ENCODE peak calls at places on chromosomes 7 and 10, in seven cellular contexts. One of them, this sample, is unnamed. For H3K4me1, the result is how much of the 10 kb centered on the place peaks cover.

GRCh38 chr10:96130326-96130758 is 245 bp downstream of the ZNF518A start:
- DNase-seq in fibroblast of lung: peak
- DNase-seq in IMR-90: peak
- DNase-seq in mammary epithelial cell: no peak
- DNase-seq in mesenchymal stem cell: peak
- DNase-seq in H9: peak
- DNase-seq in trophoblast cell: peak
- DNase-seq in this sample: peak

GRCh38 chr7:138002828-138003189 is 923 bp upstream of the CREB3L2 start:
- DNase-seq in H9: no peak
- DNase-seq in mesenchymal stem cell: no peak
- DNase-seq in IMR-90: no peak
- DNase-seq in fibroblast of lung: no peak
- DNase-seq in mammary epithelial cell: no peak
- DNase-seq in trophoblast cell: no peak
- DNase-seq in this sample: no peak

GRCh38 chr7:405489-406211 is 114.0 kb downstream of the PDGFA start:
- DNase-seq in H9: peak
- DNase-seq in mesenchymal stem cell: no peak
- DNase-seq in mammary epithelial cell: no peak
- DNase-seq in trophoblast cell: no peak
- DNase-seq in IMR-90: no peak
- DNase-seq in fibroblast of lung: no peak
- DNase-seq in this sample: no peak

GRCh38 chr7:70920886-70921285 is 211.1 kb upstream of the GALNT17 start:
- DNase-seq in trophoblast cell: no peak
- DNase-seq in fibroblast of lung: no peak
- DNase-seq in IMR-90: no peak
- DNase-seq in mesenchymal stem cell: peak
- DNase-seq in H9: no peak
- DNase-seq in mammary epithelial cell: no peak
- DNase-seq in this sample: no peak

GRCh38 chr10:78416031-78416800 is 382.6 kb downstream of the RPS24 start:
- DNase-seq in IMR-90: peak
- DNase-seq in trophoblast cell: peak
- DNase-seq in mesenchymal stem cell: peak
- DNase-seq in mammary epithelial cell: peak
- DNase-seq in H9: peak
- DNase-seq in fibroblast of lung: peak
- DNase-seq in this sample: peak

GRCh38 chr7:124754576-124755264 is 10.9 kb downstream of the GPR37 start:
- DNase-seq in mesenchymal stem cell: no peak
- DNase-seq in H9: no peak
- DNase-seq in mammary epithelial cell: no peak
- DNase-seq in IMR-90: no peak
- DNase-seq in fibroblast of lung: no peak
- DNase-seq in trophoblast cell: no peak
- DNase-seq in this sample: no peak

GRCh38 chr7:98968621-98969020 is 90.3 kb downstream of the TRRAP start:
- DNase-seq in mesenchymal stem cell: no peak
- DNase-seq in mammary epithelial cell: no peak
- DNase-seq in trophoblast cell: no peak
- DNase-seq in fibroblast of lung: no peak
- DNase-seq in IMR-90: no peak
- DNase-seq in H9: no peak
- DNase-seq in this sample: no peak

GRCh38 chr7:49324707-49325106 is 400.4 kb downstream of the CDC14C start:
- DNase-seq in trophoblast cell: no peak
- DNase-seq in IMR-90: no peak
- DNase-seq in fibroblast of lung: peak
- DNase-seq in mesenchymal stem cell: peak
- DNase-seq in mammary epithelial cell: peak
- DNase-seq in H9: no peak
- DNase-seq in this sample: no peak

GRCh38 chr7:40219917-40220316 is 85.1 kb downstream of the SUGCT start:
- DNase-seq in H9: no peak
- DNase-seq in trophoblast cell: peak
- DNase-seq in mammary epithelial cell: peak
- DNase-seq in fibroblast of lung: peak
- DNase-seq in mesenchymal stem cell: peak
- DNase-seq in IMR-90: peak
- DNase-seq in this sample: peak

GRCh38 chr10:29667191-29667590 is 32.4 kb upstream of the SVIL start:
- DNase-seq in mammary epithelial cell: no peak
- DNase-seq in fibroblast of lung: no peak
- DNase-seq in H9: no peak
- DNase-seq in trophoblast cell: no peak
- DNase-seq in IMR-90: no peak
- DNase-seq in mesenchymal stem cell: no peak
- DNase-seq in this sample: no peak

GRCh38 chr10:49350856-49351532 is 44.9 kb downstream of the DRGX start:
- DNase-seq in IMR-90: no peak
- DNase-seq in fibroblast of lung: no peak
- DNase-seq in mammary epithelial cell: no peak
- DNase-seq in H9: no peak
- DNase-seq in trophoblast cell: no peak
- DNase-seq in mesenchymal stem cell: no peak
- DNase-seq in this sample: no peak

GRCh38 chr7:72925546-72926120 is 738 bp downstream of the POM121 start:
- DNase-seq in H9: no peak
- DNase-seq in IMR-90: no peak
- DNase-seq in mammary epithelial cell: no peak
- DNase-seq in mesenchymal stem cell: peak
- DNase-seq in trophoblast cell: no peak
- DNase-seq in fibroblast of lung: peak
- DNase-seq in this sample: peak

GRCh38 chr10:48606530-48607355 is 1.9 kb upstream of the ARHGAP22 start:
- DNase-seq in mesenchymal stem cell: peak
- DNase-seq in fibroblast of lung: peak
- DNase-seq in IMR-90: peak
- DNase-seq in trophoblast cell: peak
- DNase-seq in mammary epithelial cell: peak
- DNase-seq in H9: no peak
- DNase-seq in this sample: peak

GRCh38 chr10:94307046-94307615 is 55.6 kb downstream of the NOC3L start:
- DNase-seq in IMR-90: no peak
- DNase-seq in H9: no peak
- DNase-seq in mesenchymal stem cell: no peak
- DNase-seq in trophoblast cell: peak
- DNase-seq in fibroblast of lung: peak
- DNase-seq in mammary epithelial cell: no peak
- DNase-seq in this sample: no peak

GRCh38 chr10:86221442-86222335 is 144.9 kb downstream of the GRID1 start:
- DNase-seq in fibroblast of lung: no peak
- DNase-seq in mesenchymal stem cell: no peak
- DNase-seq in trophoblast cell: no peak
- DNase-seq in mammary epithelial cell: no peak
- DNase-seq in IMR-90: no peak
- DNase-seq in H9: no peak
- DNase-seq in this sample: no peak

GRCh38 chr10:17742918-17743317 is 9.1 kb upstream of the TMEM236 start:
- DNase-seq in fibroblast of lung: peak
- DNase-seq in mesenchymal stem cell: peak
- DNase-seq in IMR-90: peak
- DNase-seq in trophoblast cell: peak
- DNase-seq in H9: peak
- DNase-seq in mammary epithelial cell: peak
- DNase-seq in this sample: peak

GRCh38 chr10:70664702-70665195 is 7.6 kb upstream of the ADAMTS14 start:
- DNase-seq in IMR-90: peak
- DNase-seq in H9: no peak
- DNase-seq in trophoblast cell: no peak
- DNase-seq in mesenchymal stem cell: peak
- DNase-seq in fibroblast of lung: peak
- DNase-seq in mammary epithelial cell: peak
- DNase-seq in this sample: peak

GRCh38 chr7:149880871-149881301 is 7.1 kb downstream of the ATP6V0E2 start:
- DNase-seq in mesenchymal stem cell: no peak
- DNase-seq in fibroblast of lung: no peak
- DNase-seq in H9: peak
- DNase-seq in trophoblast cell: no peak
- DNase-seq in mammary epithelial cell: no peak
- DNase-seq in IMR-90: no peak
- DNase-seq in this sample: no peak

GRCh38 chr10:58660577-58661255 is 148.0 kb downstream of the BICC1 start:
- DNase-seq in H9: no peak
- DNase-seq in mammary epithelial cell: peak
- DNase-seq in trophoblast cell: no peak
- DNase-seq in mesenchymal stem cell: no peak
- DNase-seq in IMR-90: no peak
- DNase-seq in fibroblast of lung: peak
- DNase-seq in this sample: peak

GRCh38 chr10:21727452-21728168 is 193.6 kb downstream of the MLLT10 start:
- DNase-seq in fibroblast of lung: peak
- DNase-seq in H9: no peak
- DNase-seq in IMR-90: no peak
- DNase-seq in mammary epithelial cell: no peak
- DNase-seq in mesenchymal stem cell: peak
- DNase-seq in trophoblast cell: peak
- DNase-seq in this sample: peak

GRCh38 chr10:76257816-76258215 is 826.4 kb downstream of the LRMDA start:
- DNase-seq in mammary epithelial cell: peak
- DNase-seq in trophoblast cell: no peak
- DNase-seq in mesenchymal stem cell: no peak
- DNase-seq in IMR-90: no peak
- DNase-seq in H9: no peak
- DNase-seq in fibroblast of lung: peak
- DNase-seq in this sample: no peak

GRCh38 chr7:31114593-31115343 is 62.7 kb downstream of the ADCYAP1R1 start:
- DNase-seq in H9: no peak
- DNase-seq in IMR-90: peak
- DNase-seq in fibroblast of lung: peak
- DNase-seq in mesenchymal stem cell: peak
- DNase-seq in trophoblast cell: peak
- DNase-seq in mammary epithelial cell: peak
- DNase-seq in this sample: peak

GRCh38 chr10:124394583-124394982 is 24.1 kb downstream of the OAT start:
- DNase-seq in trophoblast cell: peak
- DNase-seq in mammary epithelial cell: peak
- DNase-seq in IMR-90: no peak
- DNase-seq in mesenchymal stem cell: no peak
- DNase-seq in H9: no peak
- DNase-seq in fibroblast of lung: no peak
- DNase-seq in this sample: no peak

GRCh38 chr10:71796749-71797405 is 23.6 kb upstream of the VSIR start:
- DNase-seq in IMR-90: no peak
- DNase-seq in H9: peak
- DNase-seq in mammary epithelial cell: no peak
- DNase-seq in fibroblast of lung: no peak
- DNase-seq in trophoblast cell: no peak
- DNase-seq in mesenchymal stem cell: no peak
- DNase-seq in this sample: no peak

GRCh38 chr10:57818522-57818921 is 449.2 kb downstream of the IPMK start:
- DNase-seq in IMR-90: no peak
- DNase-seq in trophoblast cell: no peak
- DNase-seq in mesenchymal stem cell: no peak
- DNase-seq in H9: no peak
- DNase-seq in mammary epithelial cell: peak
- DNase-seq in fibroblast of lung: no peak
- DNase-seq in this sample: no peak

GRCh38 chr7:156074084-156074483 is 261.8 kb upstream of the SHH start:
- DNase-seq in fibroblast of lung: no peak
- DNase-seq in mammary epithelial cell: no peak
- DNase-seq in trophoblast cell: no peak
- DNase-seq in H9: no peak
- DNase-seq in IMR-90: no peak
- DNase-seq in mesenchymal stem cell: no peak
- DNase-seq in this sample: no peak
- H3K4me1 ChIP-seq in fibroblast of lung: under half
- H3K4me1 ChIP-seq in mammary epithelial cell: under half
- H3K4me1 ChIP-seq in trophoblast cell: under half
- H3K4me1 ChIP-seq in H9: under half
- H3K4me1 ChIP-seq in IMR-90: under half
- H3K4me1 ChIP-seq in mesenchymal stem cell: under half
- H3K4me1 ChIP-seq in this sample: under half

GRCh38 chr10:83562381-83562780 is 576.9 kb upstream of the GHITM start:
- DNase-seq in mesenchymal stem cell: no peak
- DNase-seq in trophoblast cell: no peak
- DNase-seq in fibroblast of lung: no peak
- DNase-seq in IMR-90: no peak
- DNase-seq in H9: peak
- DNase-seq in mammary epithelial cell: no peak
- DNase-seq in this sample: no peak
- H3K9ac ChIP-seq in mesenchymal stem cell: no peak
- H3K9ac ChIP-seq in trophoblast cell: no peak
- H3K9ac ChIP-seq in fibroblast of lung: no peak
- H3K9ac ChIP-seq in IMR-90: no peak
- H3K9ac ChIP-seq in H9: no peak
- H3K9ac ChIP-seq in mammary epithelial cell: no peak
- H3K9ac ChIP-seq in this sample: no peak

DNA sequence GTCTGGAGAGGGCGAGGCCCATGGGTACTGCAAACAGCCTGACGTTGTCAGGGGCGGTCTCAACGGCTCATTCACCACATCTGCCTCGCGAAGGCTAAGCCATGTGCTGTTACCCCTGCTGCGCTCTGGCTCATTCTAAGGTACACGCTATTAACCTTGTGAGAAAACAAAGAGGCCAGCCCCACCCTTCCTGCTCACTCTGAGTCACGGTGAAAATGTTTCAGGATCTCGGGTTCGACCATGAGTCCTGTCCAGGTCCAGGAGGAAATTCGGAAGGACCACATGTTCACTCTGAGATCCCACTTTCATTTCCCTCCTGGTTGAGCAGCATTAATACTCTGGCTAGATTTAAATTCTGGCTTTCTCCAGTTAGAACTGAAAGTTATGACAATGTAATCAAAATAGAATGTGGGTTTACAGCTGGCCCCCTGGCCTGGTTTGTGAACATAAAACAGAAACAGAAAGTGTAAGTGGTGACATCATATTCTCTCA is 55.2 kb downstream of the EGFR start:
- DNase-seq in mesenchymal stem cell: peak
- DNase-seq in H9: peak
- DNase-seq in IMR-90: peak
- DNase-seq in trophoblast cell: peak
- DNase-seq in fibroblast of lung: peak
- DNase-seq in mammary epithelial cell: peak
- DNase-seq in this sample: peak
- H3K4me1 ChIP-seq in mesenchymal stem cell: under half
- H3K4me1 ChIP-seq in H9: under half
- H3K4me1 ChIP-seq in IMR-90: under half
- H3K4me1 ChIP-seq in trophoblast cell: under half
- H3K4me1 ChIP-seq in fibroblast of lung: under half
- H3K4me1 ChIP-seq in mammary epithelial cell: half or more
- H3K4me1 ChIP-seq in this sample: half or more

DNA sequence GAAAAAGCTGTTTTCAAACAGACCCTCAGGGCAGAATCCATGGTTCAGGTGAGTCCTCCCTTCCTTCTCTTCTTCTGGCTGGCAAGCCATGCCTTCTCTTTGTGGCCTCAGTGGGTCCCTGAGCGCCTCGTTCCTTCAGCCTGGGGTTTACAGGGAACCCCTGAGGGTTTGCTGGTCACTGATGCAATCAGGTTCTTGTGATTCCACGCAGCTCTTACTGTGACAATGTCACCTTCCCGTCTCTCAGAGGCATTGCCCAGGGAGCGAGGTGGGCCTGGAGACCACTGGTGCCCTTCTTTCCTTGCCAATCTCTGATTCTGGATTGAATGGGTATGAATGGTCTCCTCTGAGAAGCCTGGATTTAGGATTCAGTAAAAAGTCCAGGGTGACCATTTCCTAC is 132.2 kb downstream of the ADARB2 start:
- DNase-seq in fibroblast of lung: no peak
- DNase-seq in IMR-90: no peak
- DNase-seq in mammary epithelial cell: no peak
- DNase-seq in trophoblast cell: no peak
- DNase-seq in mesenchymal stem cell: no peak
- DNase-seq in H9: no peak
- DNase-seq in this sample: no peak
- H3K9ac ChIP-seq in fibroblast of lung: no peak
- H3K9ac ChIP-seq in IMR-90: no peak
- H3K9ac ChIP-seq in mammary epithelial cell: no peak
- H3K9ac ChIP-seq in trophoblast cell: no peak
- H3K9ac ChIP-seq in mesenchymal stem cell: no peak
- H3K9ac ChIP-seq in H9: no peak
- H3K9ac ChIP-seq in this sample: no peak

This sample was measured in adipocyte.